ENCODE peak calls at places on chromosomes 1 and 21, in six cellular contexts. K is CD8-positive, alpha-beta T cell; W is stimulated activated naive CD4-positive, alpha-beta T cell; O is mesendoderm; P is fibroblast of pulmonary artery; Q is GM13977. D is an unnamed sample.

GRCh38 chr1:77639056-77639455 is 43.4 kb downstream of the ZZZ3 start:
- DNase-seq in K (no peak), W (no peak), O (peak), P (peak), Q (no peak), D (no peak)

GRCh38 chr21:27954806-27955205 is 987.9 kb upstream of the ADAMTS5 start:
- DNase-seq in K (no peak), W (no peak), O (no peak), P (no peak), Q (no peak), D (no peak)

GRCh38 chr1:199512037-199512710 is 515.3 kb upstream of the NR5A2 start:
- DNase-seq in K (no peak), W (no peak), O (peak), P (no peak), Q (no peak), D (no peak)

GRCh38 chr1:165172666-165173065 is 183.8 kb downstream of the LMX1A start:
- DNase-seq in K (no peak), W (no peak), O (no peak), P (no peak), Q (no peak), D (no peak)

GRCh38 chr1:40876891-40877290 is 14.7 kb upstream of the CITED4 start:
- DNase-seq in K (no peak), W (no peak), O (no peak), P (no peak), Q (no peak), D (no peak)

GRCh38 chr1:169094897-169095569 is 11.5 kb upstream of the ATP1B1 start:
- DNase-seq in K (no peak), W (no peak), O (no peak), P (no peak), Q (no peak), D (peak)

GRCh38 chr1:154955718-154956513 is at the start of gene PBXIP1:
- DNase-seq in K (peak), W (peak), O (peak), P (peak), Q (peak), D (peak)

GRCh38 chr1:87620807-87621206 is 292.1 kb downstream of the LMO4 start:
- DNase-seq in K (no peak), W (no peak), O (no peak), P (no peak), Q (no peak), D (no peak)

GRCh38 chr1:13702425-13703127 is 2.6 kb downstream of the PRDM2 start:
- DNase-seq in K (peak), W (peak), O (no peak), P (no peak), Q (peak), D (no peak)

GRCh38 chr1:56686171-56686570 is 41.1 kb downstream of the PRKAA2 start:
- DNase-seq in K (no peak), W (no peak), O (no peak), P (peak), Q (no peak), D (no peak)

D was measured in pons.